ENCODE peak calls at places on chromosomes 7 and 10, in six cellular contexts. X is astrocyte; Y is aorta; O is uterus; T is left ventricle myocardium inferior; N is CD8-positive, alpha-beta memory T cell. L is an unnamed sample. For H3K9me3, the result is how much of the 10 kb centered on the place peaks cover.

GRCh38 chr10:34200355-34200901 is 614.7 kb downstream of the PARD3 start:
- DNase-seq in X (no peak), Y (no peak), T (no peak), O (no peak), N (no peak), L (no peak)

GRCh38 chr7:112422842-112423496 is 27.3 kb upstream of the IFRD1 start:
- DNase-seq in N (no peak), Y (peak), X (peak), O (peak), T (peak), L (no peak)

GRCh38 chr10:1376384-1376945 is 320.3 kb downstream of the WDR37 start:
- DNase-seq in T (no peak), X (no peak), O (no peak), N (no peak), Y (no peak), L (no peak)

GRCh38 chr10:87064651-87065050 is 30.0 kb downstream of the GLUD1 start:
- DNase-seq in T (no peak), O (no peak), X (no peak), Y (no peak), N (no peak), L (no peak)

GRCh38 chr10:88800152-88801125 is 2.1 kb upstream of the LIPM start:
- DNase-seq in Y (no peak), N (no peak), X (peak), O (no peak), T (no peak), L (no peak)

GRCh38 chr10:20970044-20970443 is 72.9 kb upstream of the NEBL start:
- DNase-seq in Y (no peak), T (no peak), X (peak), O (no peak), N (no peak), L (no peak)

GRCh38 chr7:93265220-93265619 is 33.1 kb downstream of the VPS50 start:
- DNase-seq in Y (no peak), T (no peak), O (no peak), N (no peak), X (no peak), L (no peak)

GRCh38 chr10:69222157-69223027 is 2.3 kb downstream of the HKDC1 start:
- DNase-seq in T (no peak), X (peak), O (no peak), N (peak), Y (no peak), L (no peak)

GRCh38 chr7:76077435-76077834 is 29.5 kb downstream of the MDH2 start:
- DNase-seq in N (no peak), Y (no peak), O (no peak), X (peak), T (no peak), L (no peak)

GRCh38 chr7:116740758-116741462 is 68.9 kb downstream of the MET start:
- DNase-seq in T (no peak), N (no peak), Y (no peak), O (no peak), X (no peak), L (no peak)

GRCh38 chr7:101362334-101363195 is at the start of gene COL26A1:
- DNase-seq in X (no peak), T (peak), N (no peak), Y (peak), O (peak), L (no peak)

GRCh38 chr10:49076741-49077521 is 38.4 kb downstream of the VSTM4 start:
- DNase-seq in X (peak), Y (no peak), N (no peak), T (no peak), O (no peak), L (no peak)

GRCh38 chr10:32253300-32253699 is 93.7 kb downstream of the EPC1 start:
- DNase-seq in X (no peak), N (no peak), Y (no peak), T (no peak), O (no peak), L (no peak)

GRCh38 chr7:24455813-24456525 is 117.3 kb upstream of the PALS2 start:
- DNase-seq in Y (no peak), X (peak), O (no peak), N (no peak), T (no peak), L (no peak)

GRCh38 chr10:59580257-59580863 is 129.3 kb downstream of the SLC16A9 start:
- DNase-seq in Y (no peak), N (no peak), O (no peak), X (peak), T (no peak), L (no peak)

GRCh38 chr10:79229081-79229541 is 118.2 kb upstream of the PPIF start:
- DNase-seq in T (no peak), X (no peak), O (no peak), Y (no peak), N (no peak), L (no peak)

GRCh38 chr7:70693690-70694356 is 438.1 kb upstream of the GALNT17 start:
- DNase-seq in T (peak), N (peak), O (peak), Y (peak), X (peak), L (peak)

GRCh38 chr10:3778708-3779108 is 6.3 kb downstream of the KLF6 start:
- DNase-seq in Y (no peak), T (no peak), O (no peak), X (peak), N (no peak), L (no peak)

GRCh38 chr7:117827861-117828260 is 45.4 kb downstream of the CTTNBP2 start:
- DNase-seq in N (no peak), X (peak), O (no peak), Y (no peak), T (no peak), L (no peak)

GRCh38 chr7:48255046-48255445 is 83.8 kb downstream of the ABCA13 start:
- DNase-seq in Y (no peak), O (no peak), N (no peak), T (no peak), X (peak), L (no peak)

GRCh38 chr7:158740013-158740656 is 35.5 kb upstream of the NCAPG2 start:
- DNase-seq in O (peak), N (no peak), T (no peak), Y (peak), X (peak), L (no peak)

GRCh38 chr10:70456164-70456563 is 14.7 kb upstream of the NODAL start:
- DNase-seq in Y (no peak), T (no peak), O (no peak), N (no peak), X (no peak), L (no peak)

GRCh38 chr10:89555688-89556445 is 20.5 kb upstream of the SLC16A12 start:
- DNase-seq in N (no peak), O (no peak), X (no peak), Y (no peak), T (no peak), L (no peak)

GRCh38 chr10:84820121-84820520 is 491.7 kb downstream of the CCSER2 start:
- DNase-seq in Y (no peak), X (no peak), N (no peak), O (no peak), T (no peak), L (no peak)

GRCh38 chr7:6691103-6691502 is 15.6 kb downstream of the ZNF12 start:
- DNase-seq in X (no peak), N (no peak), Y (no peak), O (no peak), T (no peak), L (no peak)

DNA sequence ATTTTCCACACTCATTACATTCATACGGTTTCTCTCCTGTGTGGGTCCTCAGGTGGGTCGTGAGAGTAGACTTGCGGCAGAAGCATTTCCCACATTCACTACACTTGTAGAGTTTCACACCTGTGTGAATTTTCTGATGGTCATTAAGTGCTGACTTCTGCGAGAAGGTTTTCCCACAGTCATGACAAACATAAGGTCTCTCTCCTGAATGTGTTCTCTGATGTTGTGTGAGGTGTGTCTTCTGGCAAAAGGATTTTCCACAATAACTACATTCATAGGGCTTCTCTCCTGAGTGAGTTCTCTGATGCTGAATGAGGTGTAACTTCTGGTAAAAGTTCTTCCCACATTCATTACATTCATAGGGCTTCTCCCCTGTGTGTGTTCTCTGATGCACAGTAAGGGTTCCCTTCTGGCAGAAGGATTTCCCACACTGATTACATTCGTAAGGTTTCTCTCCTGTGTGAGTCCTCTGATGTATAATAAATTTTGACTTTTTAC is 15.1 kb downstream of the ZNF12 start:
- DNase-seq in O (no peak), N (no peak), Y (no peak), T (no peak), X (peak), L (no peak)
- H3K9me3 ChIP-seq in O (under half), N (half or more), Y (under half), T (half or more), X (half or more), L (under half)

GRCh38 chr7:31101544-31101943 is 49.4 kb downstream of the ADCYAP1R1 start:
- DNase-seq in T (no peak), Y (no peak), O (no peak), X (no peak), N (no peak), L (no peak)
- H3K9me3 ChIP-seq in T (under half), Y (under half), O (under half), X (under half), N (under half), L (under half)

GRCh38 chr10:43616697-43617370 is 10.6 kb downstream of the ZNF485 start:
- DNase-seq in X (no peak), Y (no peak), T (no peak), N (no peak), O (no peak), L (no peak)
- H3K9me3 ChIP-seq in X (under half), Y (under half), T (under half), N (under half), O (under half), L (under half)

DNA sequence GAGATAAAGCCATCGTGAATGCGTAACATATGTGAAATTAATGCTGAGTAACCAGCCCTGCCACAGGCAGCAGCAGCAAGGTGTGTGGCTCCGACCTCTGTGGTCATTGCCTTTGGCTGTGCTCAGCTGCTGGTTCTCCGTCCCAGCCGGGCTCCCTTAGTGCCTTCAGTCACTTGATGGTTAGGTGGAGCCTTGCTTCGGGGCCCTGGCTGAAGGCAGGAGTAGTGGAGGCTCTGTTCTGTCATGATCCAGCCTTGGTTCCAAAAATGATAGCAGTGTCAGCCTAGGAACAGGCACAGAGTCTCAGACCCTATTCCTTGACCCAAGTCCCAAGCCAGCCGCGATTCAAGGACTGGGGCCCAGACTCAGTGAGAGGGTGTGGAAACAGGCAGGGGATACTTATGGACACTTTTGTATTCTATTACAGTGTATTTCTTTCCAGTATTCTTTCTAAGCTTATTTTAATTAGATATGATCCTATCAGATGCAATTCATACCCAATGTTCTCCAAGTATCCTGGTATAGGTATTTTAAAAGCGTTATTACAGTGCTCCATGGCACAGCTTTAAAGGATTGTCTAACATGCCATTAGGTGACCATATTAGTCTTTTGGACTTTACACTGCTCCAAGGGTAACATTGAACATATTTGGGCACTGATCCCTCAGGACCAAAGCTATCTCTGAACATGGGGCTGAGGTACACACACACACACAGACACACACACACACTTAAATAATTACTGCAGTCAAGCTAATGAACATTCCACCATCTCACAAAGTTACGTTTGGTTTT is 9.0 kb downstream of the SCART1 start:
- DNase-seq in N (no peak), T (no peak), O (no peak), Y (no peak), X (no peak), L (no peak)
- H3K9me3 ChIP-seq in N (under half), T (under half), O (under half), Y (under half), X (under half), L (under half)